ENCODE peak calls at places on chromosomes 16 and 17, in five cellular contexts. One of them, this sample, is unnamed.
A peak's percentile ranks its signal among the peaks of the same experiment; 100 is the strongest.

GRCh38 chr17:3892095-3892998 is 506 bp downstream of the CAMKK1 start:
- DNase-seq in AG09309: no peak
- DNase-seq in epithelial cell of proximal tubule: no peak
- DNase-seq in ovary: peak; percentile 83
- DNase-seq in heart left ventricle: peak; percentile 81
- DNase-seq in this sample: no peak

GRCh38 chr16:5056347-5056746 is 9.4 kb downstream of the C16orf89 start:
- DNase-seq in epithelial cell of proximal tubule: no peak
- DNase-seq in ovary: no peak
- DNase-seq in AG09309: no peak
- DNase-seq in heart left ventricle: no peak
- DNase-seq in this sample: no peak

GRCh38 chr17:81210868-81211267 is 11.9 kb downstream of the CEP131 start:
- DNase-seq in AG09309: no peak
- DNase-seq in ovary: no peak
- DNase-seq in epithelial cell of proximal tubule: no peak
- DNase-seq in heart left ventricle: no peak
- DNase-seq in this sample: no peak

GRCh38 chr16:89581861-89582563 is 6.5 kb downstream of the CPNE7 start:
- DNase-seq in epithelial cell of proximal tubule: no peak
- DNase-seq in AG09309: no peak
- DNase-seq in heart left ventricle: no peak
- DNase-seq in ovary: no peak
- DNase-seq in this sample: no peak

GRCh38 chr16:49493836-49494235 is 120.2 kb downstream of the C16orf78 start:
- DNase-seq in epithelial cell of proximal tubule: no peak
- DNase-seq in ovary: no peak
- DNase-seq in AG09309: no peak
- DNase-seq in heart left ventricle: no peak
- DNase-seq in this sample: no peak

GRCh38 chr17:57668332-57668731 is 76.8 kb downstream of the CCDC182 start:
- DNase-seq in epithelial cell of proximal tubule: no peak
- DNase-seq in ovary: no peak
- DNase-seq in heart left ventricle: peak; percentile 27
- DNase-seq in AG09309: no peak
- DNase-seq in this sample: no peak

GRCh38 chr17:10616502-10617119 is 40.5 kb downstream of the MYH3 start:
- DNase-seq in heart left ventricle: peak; percentile 57
- DNase-seq in ovary: peak; percentile 76
- DNase-seq in epithelial cell of proximal tubule: no peak
- DNase-seq in AG09309: peak; percentile 40
- DNase-seq in this sample: peak; percentile 30

GRCh38 chr16:69123894-69124293 is 8.5 kb downstream of the CHTF8 start:
- DNase-seq in AG09309: peak; percentile 32
- DNase-seq in ovary: peak; percentile 48
- DNase-seq in epithelial cell of proximal tubule: no peak
- DNase-seq in heart left ventricle: peak; percentile 51
- DNase-seq in this sample: peak; percentile 41

GRCh38 chr16:46620265-46621005 is 744 bp downstream of the SHCBP1 start:
- DNase-seq in AG09309: no peak
- DNase-seq in ovary: no peak
- DNase-seq in epithelial cell of proximal tubule: no peak
- DNase-seq in heart left ventricle: no peak
- DNase-seq in this sample: no peak

GRCh38 chr17:8120520-8121443 is 2.5 kb upstream of the ALOXE3 start:
- DNase-seq in ovary: peak; percentile 74
- DNase-seq in AG09309: no peak
- DNase-seq in heart left ventricle: peak; percentile 57
- DNase-seq in epithelial cell of proximal tubule: no peak
- DNase-seq in this sample: peak; percentile 52

GRCh38 chr17:17403899-17404576 is 72.8 kb upstream of the MED9 start:
- DNase-seq in heart left ventricle: no peak
- DNase-seq in epithelial cell of proximal tubule: no peak
- DNase-seq in ovary: no peak
- DNase-seq in AG09309: no peak
- DNase-seq in this sample: no peak

GRCh38 chr17:8057691-8058114 is 18.8 kb downstream of the ALOX15B start:
- DNase-seq in AG09309: peak; percentile 40
- DNase-seq in ovary: no peak
- DNase-seq in epithelial cell of proximal tubule: no peak
- DNase-seq in heart left ventricle: peak; percentile 37
- DNase-seq in this sample: peak; percentile 43

GRCh38 chr16:69115361-69115760 is 9.9 kb downstream of the HAS3 start:
- DNase-seq in ovary: no peak
- DNase-seq in epithelial cell of proximal tubule: no peak
- DNase-seq in heart left ventricle: no peak
- DNase-seq in AG09309: no peak
- DNase-seq in this sample: no peak

GRCh38 chr16:58475220-58475619 is 24.7 kb upstream of the NDRG4 start:
- DNase-seq in epithelial cell of proximal tubule: no peak
- DNase-seq in AG09309: no peak
- DNase-seq in ovary: no peak
- DNase-seq in heart left ventricle: no peak
- DNase-seq in this sample: no peak

GRCh38 chr17:31309525-31309924 is 4.3 kb downstream of the EVI2B start:
- DNase-seq in epithelial cell of proximal tubule: no peak
- DNase-seq in heart left ventricle: no peak
- DNase-seq in ovary: no peak
- DNase-seq in AG09309: no peak
- DNase-seq in this sample: peak; percentile 67

GRCh38 chr17:8986295-8986694 is 20.8 kb upstream of the PIK3R5 start:
- DNase-seq in heart left ventricle: no peak
- DNase-seq in ovary: no peak
- DNase-seq in AG09309: no peak
- DNase-seq in epithelial cell of proximal tubule: no peak
- DNase-seq in this sample: no peak

GRCh38 chr17:39573447-39574298 is 34.0 kb downstream of the NEUROD2 start:
- DNase-seq in heart left ventricle: peak; percentile 78
- DNase-seq in epithelial cell of proximal tubule: peak; percentile 3
- DNase-seq in ovary: peak; percentile 69
- DNase-seq in AG09309: no peak
- DNase-seq in this sample: no peak

GRCh38 chr16:56888806-56889205 is 23.8 kb downstream of the SLC12A3 start:
- DNase-seq in epithelial cell of proximal tubule: no peak
- DNase-seq in heart left ventricle: no peak
- DNase-seq in AG09309: no peak
- DNase-seq in ovary: no peak
- DNase-seq in this sample: peak; percentile 66

DNA sequence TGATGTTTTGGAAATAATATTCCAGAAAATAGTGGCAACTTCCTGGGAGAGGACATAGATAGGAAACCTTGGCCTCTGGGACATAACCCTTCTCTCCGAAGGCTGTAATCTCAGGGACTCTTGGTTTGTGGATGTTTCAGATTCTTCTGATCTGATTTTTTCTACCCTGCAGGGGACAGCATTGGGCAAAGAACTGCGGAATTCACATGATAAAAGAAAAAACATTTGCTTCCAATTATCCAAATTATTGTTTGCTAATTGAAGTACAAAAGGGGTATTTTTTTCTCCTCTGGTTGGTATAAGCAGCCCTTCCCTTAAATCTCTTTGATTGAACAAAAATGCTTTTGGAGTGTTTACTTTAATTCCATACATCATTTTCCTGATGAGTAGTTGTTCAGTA is 251.7 kb upstream of the IRX3 start:
- DNase-seq in ovary: no peak
- DNase-seq in epithelial cell of proximal tubule: no peak
- DNase-seq in heart left ventricle: no peak
- DNase-seq in AG09309: no peak
- DNase-seq in this sample: no peak
- TF ChIP-seq CTCF in ovary: no peak
- TF ChIP-seq CTCF in epithelial cell of proximal tubule: no peak
- TF ChIP-seq CTCF in heart left ventricle: no peak
- TF ChIP-seq CTCF in AG09309: peak; percentile 51
- TF ChIP-seq CTCF in this sample: no peak

GRCh38 chr17:6059406-6059805 is 10.8 kb upstream of the WSCD1 start:
- DNase-seq in heart left ventricle: no peak
- DNase-seq in AG09309: no peak
- DNase-seq in epithelial cell of proximal tubule: no peak
- DNase-seq in ovary: no peak
- DNase-seq in this sample: no peak

GRCh38 chr17:6052926-6053325 is 17.3 kb upstream of the WSCD1 start:
- DNase-seq in heart left ventricle: no peak
- DNase-seq in epithelial cell of proximal tubule: peak; percentile 67
- DNase-seq in AG09309: no peak
- DNase-seq in ovary: no peak
- DNase-seq in this sample: no peak

GRCh38 chr17:6048486-6048885 is 21.7 kb upstream of the WSCD1 start:
- DNase-seq in epithelial cell of proximal tubule: peak; percentile 59
- DNase-seq in AG09309: no peak
- DNase-seq in heart left ventricle: no peak
- DNase-seq in ovary: no peak
- DNase-seq in this sample: no peak

GRCh38 chr17:6056104-6056503 is 14.1 kb upstream of the WSCD1 start:
- DNase-seq in ovary: no peak
- DNase-seq in heart left ventricle: no peak
- DNase-seq in AG09309: no peak
- DNase-seq in epithelial cell of proximal tubule: no peak
- DNase-seq in this sample: no peak

GRCh38 chr17:6054372-6054771 is 15.8 kb upstream of the WSCD1 start:
- DNase-seq in epithelial cell of proximal tubule: no peak
- DNase-seq in heart left ventricle: no peak
- DNase-seq in ovary: no peak
- DNase-seq in AG09309: no peak
- DNase-seq in this sample: no peak
- H3K4me3 ChIP-seq in epithelial cell of proximal tubule: no peak overlapping the region
- H3K4me3 ChIP-seq in heart left ventricle: no peak overlapping the region
- H3K4me3 ChIP-seq in ovary: no peak overlapping the region
- H3K4me3 ChIP-seq in AG09309: no peak overlapping the region
- H3K4me3 ChIP-seq in this sample: no peak overlapping the region

GRCh38 chr17:41024702-41025101 is 2.3 kb downstream of the KRTAP1-5 start:
- DNase-seq in epithelial cell of proximal tubule: no peak
- DNase-seq in heart left ventricle: no peak
- DNase-seq in AG09309: no peak
- DNase-seq in ovary: no peak
- DNase-seq in this sample: no peak
- TF ChIP-seq CTCF in epithelial cell of proximal tubule: no peak
- TF ChIP-seq CTCF in heart left ventricle: no peak
- TF ChIP-seq CTCF in AG09309: no peak
- TF ChIP-seq CTCF in ovary: no peak
- TF ChIP-seq CTCF in this sample: no peak

DNA sequence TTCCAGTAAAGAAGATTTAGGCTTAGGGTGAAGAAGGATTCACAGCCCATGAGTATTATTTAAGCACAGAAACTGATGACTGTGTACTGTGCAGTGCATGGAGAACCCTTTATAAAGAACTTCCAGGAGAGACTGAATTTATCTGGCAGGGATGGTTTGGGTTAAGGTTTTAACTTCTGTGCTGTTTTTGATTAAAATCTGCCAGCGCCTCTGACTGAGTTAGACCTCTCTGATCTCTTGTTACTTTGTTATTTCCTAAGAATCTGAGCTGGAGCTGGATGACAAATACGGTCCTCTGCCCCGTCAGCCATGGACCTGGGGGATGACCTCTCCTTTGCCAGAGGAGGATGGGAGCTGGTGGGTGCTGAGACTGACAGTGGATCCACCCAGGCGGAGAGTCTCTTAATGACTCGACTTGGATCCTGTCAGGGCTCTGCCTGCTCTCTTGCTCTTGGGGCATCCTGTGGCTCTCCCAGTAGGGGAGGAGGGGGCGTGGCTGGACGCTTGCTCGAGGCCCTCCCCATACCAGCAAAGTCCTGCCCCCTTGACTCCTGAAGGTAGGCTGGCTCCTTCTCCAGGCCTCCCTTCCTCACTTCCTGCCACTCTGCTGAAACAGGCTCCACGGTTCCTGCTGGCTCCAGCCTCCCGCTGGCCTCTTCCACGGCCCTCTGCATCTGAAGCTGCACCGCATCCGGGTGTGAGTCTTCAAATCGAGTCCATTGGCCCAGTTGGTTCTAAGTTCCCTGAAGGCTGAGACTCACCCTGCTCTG is 24.8 kb upstream of the MAP3K14 start:
- DNase-seq in epithelial cell of proximal tubule: peak; percentile 53
- DNase-seq in ovary: no peak
- DNase-seq in heart left ventricle: peak; percentile 73
- DNase-seq in AG09309: peak; percentile 95
- DNase-seq in this sample: no peak
- H3K4me3 ChIP-seq in epithelial cell of proximal tubule: no peak overlapping the region
- H3K4me3 ChIP-seq in ovary: no peak overlapping the region
- H3K4me3 ChIP-seq in heart left ventricle: no peak overlapping the region
- H3K4me3 ChIP-seq in AG09309: peak overlapping the region; percentile 1
- H3K4me3 ChIP-seq in this sample: no peak overlapping the region

DNA sequence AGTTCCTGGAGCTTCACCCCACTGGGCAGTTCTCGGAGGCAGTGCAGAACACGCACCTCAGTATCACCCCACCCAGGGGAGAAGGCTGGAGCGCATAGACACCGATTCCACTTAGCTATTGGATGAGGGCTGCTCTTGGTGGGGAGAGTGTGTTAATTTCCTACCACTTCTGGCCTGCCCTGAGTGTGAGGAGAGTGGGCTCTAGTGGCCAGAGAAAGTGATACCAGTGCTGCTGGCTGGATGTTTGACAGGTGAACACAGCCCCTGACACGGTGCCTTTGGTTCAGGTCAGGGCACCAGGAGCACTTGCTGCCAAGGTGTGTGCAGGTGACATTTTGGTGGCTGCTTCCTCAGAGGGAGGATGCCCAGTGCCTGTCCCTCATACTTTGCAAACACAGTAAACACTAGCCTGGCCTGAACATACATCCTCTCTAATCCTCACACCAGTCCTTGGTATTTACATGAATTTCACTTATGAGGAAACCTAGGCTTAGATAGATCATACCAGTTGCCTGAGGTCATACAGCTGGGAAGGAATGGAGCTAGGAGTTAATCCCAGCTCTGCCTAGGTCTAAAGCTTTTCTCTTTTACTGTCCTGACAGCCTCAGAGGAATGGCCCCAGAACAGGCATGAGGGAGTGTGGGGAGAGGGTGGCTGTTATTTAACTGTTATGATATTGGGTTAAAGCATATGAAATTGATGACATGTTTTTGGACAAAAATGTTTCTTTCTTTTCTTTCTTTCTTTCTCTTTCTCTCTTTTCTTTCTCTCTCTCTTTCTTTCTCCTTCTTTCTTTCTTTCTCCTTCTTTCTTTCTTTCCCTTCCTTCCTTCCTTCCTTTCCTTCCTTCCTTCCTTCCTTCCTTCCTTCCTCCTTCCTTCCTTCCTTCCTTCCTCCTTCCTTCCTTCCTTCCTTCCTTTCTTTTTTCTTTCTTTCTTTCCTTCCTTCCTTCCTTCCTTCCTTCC is 21.0 kb upstream of the ITGAX start:
- DNase-seq in AG09309: no peak
- DNase-seq in epithelial cell of proximal tubule: no peak
- DNase-seq in ovary: no peak
- DNase-seq in heart left ventricle: no peak
- DNase-seq in this sample: no peak
- TF ChIP-seq CTCF in AG09309: peak; percentile 20
- TF ChIP-seq CTCF in epithelial cell of proximal tubule: peak; percentile 60
- TF ChIP-seq CTCF in ovary: no peak
- TF ChIP-seq CTCF in heart left ventricle: peak; percentile 10
- TF ChIP-seq CTCF in this sample: peak; percentile 72

GRCh38 chr17:14276535-14277250 is 24.2 kb upstream of the HS3ST3B1 start:
- DNase-seq in AG09309: no peak
- DNase-seq in heart left ventricle: no peak
- DNase-seq in epithelial cell of proximal tubule: no peak
- DNase-seq in ovary: no peak
- DNase-seq in this sample: no peak
- H3K4me3 ChIP-seq in AG09309: no peak overlapping the region
- H3K4me3 ChIP-seq in heart left ventricle: no peak overlapping the region
- H3K4me3 ChIP-seq in epithelial cell of proximal tubule: no peak overlapping the region
- H3K4me3 ChIP-seq in ovary: no peak overlapping the region
- H3K4me3 ChIP-seq in this sample: no peak overlapping the region